ENCODE peak calls at places on chromosome 14, in seven cellular contexts. T, I, R, V, M, O and J are unnamed samples.

GRCh38 chr14:20658246-20658645 is 16.8 kb upstream of the OR6S1 start:
- DNase-seq in V (no peak), R (no peak), T (no peak), M (no peak), I (no peak), O (no peak), J (no peak)

GRCh38 chr14:91883770-91884169 is 16.4 kb upstream of the TC2N start:
- DNase-seq in M (no peak), R (no peak), V (no peak), T (no peak), I (no peak), O (no peak), J (no peak)

GRCh38 chr14:72651081-72651480 is 242.8 kb downstream of the DPF3 start:
- DNase-seq in R (peak), O (no peak), M (no peak), I (no peak), V (no peak), T (peak), J (no peak)

GRCh38 chr14:31761325-31761724 is 200.1 kb downstream of the NUBPL start:
- DNase-seq in M (no peak), R (no peak), V (no peak), T (no peak), O (no peak), I (no peak), J (no peak)

GRCh38 chr14:64723691-64724577 is 19.7 kb downstream of the PLEKHG3 start:
- DNase-seq in I (no peak), T (no peak), R (no peak), M (no peak), V (no peak), O (no peak), J (no peak)

GRCh38 chr14:45083622-45083978 is 316 bp upstream of the PRPF39 start:
- DNase-seq in O (no peak), T (no peak), I (no peak), M (no peak), V (no peak), R (no peak), J (no peak)

GRCh38 chr14:100533647-100534485 is 53.4 kb downstream of the BEGAIN start:
- DNase-seq in M (no peak), O (peak), T (no peak), V (no peak), I (peak), R (no peak), J (no peak)

GRCh38 chr14:53924754-53925153 is 31.9 kb downstream of the BMP4 start:
- DNase-seq in M (no peak), V (no peak), I (no peak), T (peak), O (no peak), R (peak), J (no peak)

GRCh38 chr14:33742166-33742565 is 208.7 kb downstream of the EGLN3 start:
- DNase-seq in V (no peak), O (no peak), R (no peak), T (no peak), M (no peak), I (no peak), J (no peak)

GRCh38 chr14:89040080-89040437 is 215.6 kb downstream of the TTC8 start:
- DNase-seq in T (no peak), O (no peak), V (no peak), I (no peak), M (no peak), R (no peak), J (no peak)

GRCh38 chr14:92511472-92512247 is 1.9 kb upstream of the RIN3 start:
- DNase-seq in R (peak), T (peak), I (no peak), O (peak), M (peak), V (no peak), J (no peak)

GRCh38 chr14:87745507-87746118 is 247.4 kb downstream of the GALC start:
- DNase-seq in I (no peak), R (peak), M (peak), T (peak), O (no peak), V (peak), J (no peak)

GRCh38 chr14:26867171-26867757 is 269.4 kb upstream of the NOVA1 start:
- DNase-seq in M (no peak), O (no peak), T (no peak), I (no peak), V (no peak), R (no peak), J (peak)

GRCh38 chr14:65560340-65561027 is 148.0 kb downstream of the FUT8 start:
- DNase-seq in O (no peak), V (no peak), T (no peak), R (peak), M (no peak), I (no peak), J (no peak)

GRCh38 chr14:85178869-85179268 is 351.1 kb upstream of the FLRT2 start:
- DNase-seq in I (no peak), V (no peak), R (no peak), O (no peak), M (no peak), T (no peak), J (no peak)

GRCh38 chr14:85528882-85529585 is 910 bp upstream of the FLRT2 start:
- DNase-seq in T (peak), M (peak), R (peak), O (no peak), V (no peak), I (no peak), J (peak)

GRCh38 chr14:95085321-95085720 is 72.0 kb downstream of the DICER1 start:
- DNase-seq in T (no peak), I (no peak), V (no peak), R (no peak), M (no peak), O (no peak), J (no peak)

GRCh38 chr14:95338436-95338835 is 18.7 kb upstream of the CLMN start:
- DNase-seq in I (no peak), R (no peak), V (no peak), O (no peak), T (no peak), M (no peak), J (no peak)

GRCh38 chr14:57987596-57988300 is 121.9 kb upstream of the SLC35F4 start:
- DNase-seq in M (no peak), R (no peak), O (no peak), I (no peak), V (no peak), T (no peak), J (no peak)

GRCh38 chr14:81401420-81402122 is 1.4 kb upstream of the STON2 start:
- DNase-seq in M (no peak), I (no peak), O (no peak), V (no peak), R (peak), T (peak), J (no peak)

GRCh38 chr14:60179296-60179924 is 14.2 kb upstream of the DHRS7 start:
- DNase-seq in R (peak), V (no peak), I (no peak), M (no peak), O (no peak), T (no peak), J (no peak)

GRCh38 chr14:49853572-49854375 is 1.2 kb upstream of the NEMF start:
- DNase-seq in I (peak), V (peak), O (peak), R (peak), T (peak), M (peak), J (peak)

GRCh38 chr14:56341766-56342418 is 223.7 kb downstream of the PELI2 start:
- DNase-seq in I (no peak), T (peak), O (no peak), M (no peak), V (no peak), R (peak), J (no peak)

GRCh38 chr14:54893151-54893760 is 9.4 kb downstream of the GCH1 start:
- DNase-seq in T (peak), M (peak), V (no peak), R (peak), O (no peak), I (no peak), J (no peak)

GRCh38 chr14:90924618-90925345 is 108.6 kb upstream of the TTC7B start:
- DNase-seq in V (no peak), I (peak), M (peak), R (peak), T (no peak), O (no peak), J (no peak)

GRCh38 chr14:75720828-75721227 is 59.8 kb downstream of the TTLL5 start:
- DNase-seq in T (peak), M (peak), V (peak), R (no peak), O (no peak), I (peak), J (peak)

GRCh38 chr14:36511981-36512584 is 7.9 kb downstream of the NKX2-1 start:
- DNase-seq in V (no peak), O (no peak), T (no peak), M (no peak), R (no peak), I (no peak), J (no peak)

GRCh38 chr14:75636100-75636692 is 24.5 kb downstream of the ERG28 start:
- DNase-seq in T (peak), V (peak), O (no peak), I (no peak), M (no peak), R (peak), J (peak)

GRCh38 chr14:81533212-81533535 is 479 bp downstream of the SEL1L start:
- DNase-seq in I (no peak), R (no peak), V (no peak), M (no peak), O (no peak), T (no peak), J (no peak)

GRCh38 chr14:103716091-103716801 is 636 bp downstream of the ZFYVE21 start:
- DNase-seq in M (no peak), T (no peak), V (no peak), I (no peak), O (peak), R (no peak), J (no peak)

GRCh38 chr14:29925736-29926135 is 1.9 kb downstream of the PRKD1 start:
- DNase-seq in T (no peak), I (no peak), R (peak), M (no peak), V (no peak), O (no peak), J (no peak)

GRCh38 chr14:93005135-93005813 is 82.3 kb downstream of the CHGA start:
- DNase-seq in I (peak), O (no peak), M (no peak), T (no peak), V (no peak), R (no peak), J (no peak)

GRCh38 chr14:24315807-24316596 is 4.7 kb downstream of the LTB4R start:
- DNase-seq in V (no peak), O (peak), R (no peak), I (peak), T (no peak), M (no peak), J (no peak)

GRCh38 chr14:71591929-71592328 is 340.3 kb upstream of the RGS6 start:
- DNase-seq in T (peak), O (no peak), M (peak), R (peak), V (no peak), I (no peak), J (no peak)

GRCh38 chr14:51035611-51036192 is 59.2 kb downstream of the TRIM9 start:
- DNase-seq in M (no peak), R (no peak), O (no peak), I (no peak), T (no peak), V (no peak), J (no peak)

GRCh38 chr14:58281969-58282368 is 16.4 kb upstream of the ARID4A start:
- DNase-seq in T (no peak), M (no peak), O (no peak), R (no peak), V (no peak), I (no peak), J (no peak)

GRCh38 chr14:61537567-61538463 is 157.5 kb upstream of the HIF1A start:
- DNase-seq in V (no peak), R (peak), M (no peak), O (peak), I (peak), T (peak), J (no peak)

GRCh38 chr14:73250781-73251500 is 13.6 kb downstream of the PAPLN start:
- DNase-seq in O (no peak), R (no peak), M (no peak), I (no peak), T (no peak), V (no peak), J (no peak)

GRCh38 chr14:54881235-54881760 is 21.3 kb downstream of the GCH1 start:
- DNase-seq in I (no peak), O (no peak), R (peak), V (no peak), M (no peak), T (peak), J (no peak)

GRCh38 chr14:99540196-99541032 is 59.2 kb downstream of the CCNK start:
- DNase-seq in R (no peak), V (no peak), M (no peak), I (no peak), O (no peak), T (no peak), J (no peak)

DNA sequence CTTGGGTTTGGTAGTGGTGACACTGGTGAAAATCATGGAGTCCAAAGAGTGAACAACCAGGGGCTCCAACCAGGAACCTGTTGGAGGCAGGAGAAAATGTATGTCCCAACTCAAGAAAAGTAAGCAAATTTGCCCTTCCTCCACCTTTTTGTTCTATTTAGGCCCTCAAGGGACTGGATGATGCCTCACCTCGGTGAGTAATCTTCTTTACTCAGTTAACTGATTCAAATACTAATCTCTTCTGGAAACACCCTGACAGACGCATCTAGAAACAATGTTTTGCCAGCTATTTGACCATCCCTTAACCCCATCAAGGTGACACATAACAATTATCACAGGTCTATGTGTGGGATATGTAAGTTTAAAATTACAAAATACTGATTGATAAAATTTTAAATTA is 272.4 kb upstream of the FOXG1 start:
- DNase-seq in T (no peak), V (no peak), M (no peak), I (no peak), R (no peak), O (no peak), J (no peak)
- H3K27ac ChIP-seq in T (no peak), V (no peak), M (no peak), I (no peak), R (no peak), O (no peak), J (no peak)

GRCh38 chr14:68297871-68298468 is 478.4 kb downstream of the RAD51B start:
- DNase-seq in R (peak), O (no peak), V (no peak), T (peak), M (peak), I (no peak), J (no peak)

GRCh38 chr14:68297011-68297410 is 477.4 kb downstream of the RAD51B start:
- DNase-seq in I (no peak), M (no peak), T (no peak), O (no peak), R (no peak), V (no peak), J (no peak)

GRCh38 chr14:68292467-68293334 is 473.1 kb downstream of the RAD51B start:
- DNase-seq in O (peak), V (no peak), R (no peak), M (no peak), I (no peak), T (no peak), J (no peak)

GRCh38 chr14:68293404-68293803 is 473.8 kb downstream of the RAD51B start:
- DNase-seq in T (no peak), M (no peak), V (no peak), I (no peak), R (no peak), O (peak), J (no peak)

GRCh38 chr14:68295316-68295816 is 475.8 kb downstream of the RAD51B start:
- DNase-seq in O (peak), V (no peak), M (no peak), R (no peak), I (no peak), T (no peak), J (no peak)
- H3K27ac ChIP-seq in O (no peak), V (no peak), M (no peak), R (no peak), I (no peak), T (no peak), J (no peak)

DNA sequence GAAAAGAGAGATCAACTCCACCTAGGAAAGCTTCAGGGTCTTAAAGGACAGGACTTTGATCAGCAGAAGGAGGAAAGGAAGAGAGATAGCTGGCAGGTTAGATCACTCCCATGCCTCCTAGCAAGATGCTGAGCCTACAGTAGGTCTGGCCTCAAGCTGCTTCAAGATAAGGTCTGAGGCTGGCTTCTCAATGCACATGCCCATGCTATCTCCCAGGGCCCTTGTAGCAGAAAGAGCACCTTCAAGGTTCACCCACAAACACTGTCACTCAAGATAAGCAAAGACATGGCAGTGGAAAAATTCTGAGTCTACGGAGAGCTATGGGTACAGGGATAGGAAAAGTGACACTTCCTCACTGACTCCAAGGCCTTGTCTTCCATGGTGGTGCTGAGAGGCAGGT is 14.3 kb downstream of the REM2 start:
- DNase-seq in O (no peak), T (no peak), I (no peak), R (no peak), M (no peak), V (no peak), J (no peak)
- H3K27ac ChIP-seq in O (no peak), T (no peak), I (no peak), R (peak), M (no peak), V (no peak), J (peak)

GRCh38 chr14:52844262-52845060 is 53.1 kb upstream of the GNPNAT1 start:
- DNase-seq in M (no peak), V (no peak), O (no peak), I (no peak), T (no peak), R (no peak), J (no peak)
- H3K27ac ChIP-seq in M (peak), V (no peak), O (peak), I (peak), T (peak), R (no peak), J (peak)